ENCODE peak calls at places on chromosomes 4 and X, in five cellular contexts. U is activated CD4-positive, alpha-beta T cell treated with anti-CD3 and anti-CD28 coated beads for 4 hours; I is amygdala; S is GM03348; Q is MCF 10A. R is an unnamed sample.

GRCh38 chrX:13091111-13091765 is 46.8 kb upstream of the FAM9C start:
- DNase-seq in Q (no peak), U (no peak), S (no peak), I (no peak), R (no peak)

GRCh38 chrX:149937881-149938426 is 337 bp downstream of the EOLA2 start:
- DNase-seq in S (peak), U (peak), Q (no peak), I (no peak), R (no peak)

GRCh38 chr4:103375278-103375677 is 177.1 kb upstream of the CENPE start:
- DNase-seq in U (no peak), I (no peak), S (no peak), Q (peak), R (no peak)

GRCh38 chrX:118496763-118497079 is 1.1 kb downstream of the DOCK11 start:
- DNase-seq in I (no peak), Q (no peak), U (no peak), S (no peak), R (no peak)

GRCh38 chr4:151407466-151408379 is 1.3 kb upstream of the FHIP1A start:
- DNase-seq in U (peak), Q (no peak), I (no peak), S (no peak), R (peak)

GRCh38 chr4:865121-865465 is 39.2 kb upstream of the CPLX1 start:
- DNase-seq in U (no peak), Q (no peak), I (no peak), S (no peak), R (no peak)

GRCh38 chrX:57915680-57916079 is 5.4 kb upstream of the ZXDA start:
- DNase-seq in U (no peak), Q (no peak), S (no peak), I (no peak), R (no peak)

GRCh38 chr4:16360694-16361262 is 134.5 kb upstream of the TAPT1 start:
- DNase-seq in S (no peak), U (no peak), I (no peak), Q (no peak), R (no peak)

GRCh38 chr4:71518283-71518989 is 179.6 kb downstream of the SLC4A4 start:
- DNase-seq in Q (no peak), U (no peak), I (no peak), S (no peak), R (no peak)

GRCh38 chr4:176498857-176499256 is 179.1 kb downstream of the SPCS3 start:
- DNase-seq in I (no peak), Q (no peak), S (peak), U (no peak), R (no peak)

GRCh38 chr4:7708981-7709380 is 230.7 kb downstream of the AFAP1 start:
- DNase-seq in I (no peak), S (no peak), Q (no peak), U (no peak), R (no peak)

GRCh38 chrX:84168095-84168494 is 19.9 kb downstream of the RPS6KA6 start:
- DNase-seq in I (no peak), Q (no peak), S (peak), U (no peak), R (no peak)

GRCh38 chr4:130703211-130703920 is 1607.4 kb downstream of the C4orf33 start:
- DNase-seq in S (no peak), U (no peak), Q (no peak), I (no peak), R (no peak)

GRCh38 chr4:150867148-150867547 is 147.9 kb downstream of the LRBA start:
- DNase-seq in S (peak), I (no peak), U (peak), Q (peak), R (no peak)

GRCh38 chr4:54661686-54662085 is 3.9 kb downstream of the KIT start:
- DNase-seq in U (no peak), S (peak), Q (peak), I (no peak), R (no peak)

GRCh38 chrX:78574306-78574705 is 84.8 kb downstream of the RTL3 start:
- DNase-seq in I (no peak), U (no peak), S (no peak), Q (no peak), R (no peak)

GRCh38 chr4:98838977-98839618 is 89.8 kb downstream of the EIF4E start:
- DNase-seq in U (no peak), Q (peak), S (peak), I (no peak), R (no peak)

GRCh38 chr4:112564706-112565270 is 48.8 kb upstream of the NEUROG2 start:
- DNase-seq in S (no peak), Q (no peak), U (no peak), I (no peak), R (no peak)

GRCh38 chr4:123031664-123032063 is 109.3 kb upstream of the NUDT6 start:
- DNase-seq in Q (peak), I (no peak), S (no peak), U (no peak), R (no peak)

GRCh38 chr4:707929-708630 is 2.4 kb downstream of the PCGF3 start:
- DNase-seq in S (no peak), Q (no peak), I (no peak), U (no peak), R (no peak)

GRCh38 chr4:16860506-16860905 is 37.9 kb downstream of the LDB2 start:
- DNase-seq in U (no peak), I (no peak), Q (peak), S (peak), R (no peak)

GRCh38 chr4:8306511-8307021 is 37.0 kb downstream of the HTRA3 start:
- DNase-seq in Q (no peak), I (no peak), S (peak), U (no peak), R (no peak)

GRCh38 chr4:168682898-168683500 is 186.1 kb downstream of the PALLD start:
- DNase-seq in U (no peak), I (no peak), S (no peak), Q (no peak), R (no peak)

GRCh38 chr4:6128221-6128871 is 72.0 kb downstream of the JAKMIP1 start:
- DNase-seq in U (no peak), I (no peak), Q (no peak), S (no peak), R (no peak)

GRCh38 chr4:168719725-168720124 is 222.9 kb downstream of the PALLD start:
- DNase-seq in S (no peak), U (no peak), I (no peak), Q (no peak), R (no peak)

GRCh38 chr4:110830461-110830860 is 207.6 kb upstream of the PITX2 start:
- DNase-seq in Q (no peak), S (no peak), I (no peak), U (no peak), R (no peak)

GRCh38 chrX:78124304-78124703 is 15.1 kb downstream of the TAF9B start:
- DNase-seq in Q (no peak), U (no peak), I (no peak), S (no peak), R (no peak)

GRCh38 chr4:121448231-121448630 is 67.4 kb upstream of the QRFPR start:
- DNase-seq in S (no peak), U (no peak), Q (peak), I (no peak), R (no peak)

GRCh38 chrX:27964432-27964831 is 16.8 kb downstream of the DCAF8L1 start:
- DNase-seq in S (no peak), U (no peak), I (no peak), Q (peak), R (no peak)

GRCh38 chr4:6751611-6752485 is 30.7 kb upstream of the KIAA0232 start:
- DNase-seq in S (no peak), U (no peak), Q (no peak), I (no peak), R (no peak)

R was measured in hypothalamus.